ENCODE peak calls at places on chromosomes 2 and 18, in six cellular contexts. B is left ventricle myocardium inferior; D is GM23248; R is CD8-positive, alpha-beta memory T cell; V is MM.1S; T is NT2/D1. O is an unnamed sample. For H3K4me1, the result is how much of the 10 kb centered on the place peaks cover.

GRCh38 chr2:79040967-79041582 is 15.6 kb downstream of the REG3G start:
- DNase-seq in B (no peak), D (peak), R (no peak), V (peak), T (peak), O (no peak)

GRCh38 chr2:191049728-191050639 is 36.0 kb upstream of the STAT1 start:
- DNase-seq in B (no peak), D (peak), R (no peak), V (no peak), T (no peak), O (no peak)

GRCh38 chr2:147294825-147295392 is 549.9 kb upstream of the ACVR2A start:
- DNase-seq in B (no peak), D (no peak), R (no peak), V (no peak), T (no peak), O (no peak)

GRCh38 chr2:108988796-108989713 is at the start of gene EDAR:
- DNase-seq in B (peak), D (peak), R (no peak), V (peak), T (peak), O (peak)

GRCh38 chr2:128196026-128196822 is 105.2 kb downstream of the UGGT1 start:
- DNase-seq in B (no peak), D (no peak), R (no peak), V (no peak), T (no peak), O (no peak)

GRCh38 chr2:27914046-27914792 is 23.7 kb downstream of the BABAM2 start:
- DNase-seq in B (no peak), D (peak), R (no peak), V (no peak), T (no peak), O (no peak)

GRCh38 chr2:130977461-130978050 is 115.7 kb downstream of the FAM168B start:
- DNase-seq in B (no peak), D (no peak), R (no peak), V (no peak), T (no peak), O (no peak)

GRCh38 chr2:237861875-237862527 is 2.6 kb downstream of the RAMP1 start:
- DNase-seq in B (no peak), D (peak), R (no peak), V (no peak), T (no peak), O (no peak)

GRCh38 chr2:10428355-10428754 is 19.8 kb downstream of the ODC1 start:
- DNase-seq in B (no peak), D (no peak), R (no peak), V (no peak), T (no peak), O (no peak)

GRCh38 chr18:21069468-21069867 is 42.1 kb downstream of the ROCK1 start:
- DNase-seq in B (no peak), D (no peak), R (no peak), V (no peak), T (no peak), O (no peak)

GRCh38 chr2:98037666-98038339 is 42.1 kb upstream of the TMEM131 start:
- DNase-seq in B (no peak), D (no peak), R (no peak), V (no peak), T (no peak), O (no peak)

GRCh38 chr2:68225119-68225632 is 27.2 kb downstream of the PPP3R1 start:
- DNase-seq in B (no peak), D (peak), R (peak), V (peak), T (peak), O (peak)

GRCh38 chr18:74598350-74599001 is 806 bp downstream of the ZNF407 start:
- DNase-seq in B (peak), D (peak), R (peak), V (peak), T (peak), O (peak)

GRCh38 chr2:106189764-106190468 is 4.2 kb downstream of the UXS1 start:
- DNase-seq in B (no peak), D (peak), R (no peak), V (no peak), T (no peak), O (no peak)

GRCh38 chr2:200242553-200242952 is 63.9 kb upstream of the SPATS2L start:
- DNase-seq in B (no peak), D (no peak), R (no peak), V (no peak), T (no peak), O (no peak)

GRCh38 chr2:178819992-178820391 is 12.8 kb upstream of the TTN start:
- DNase-seq in B (no peak), D (no peak), R (no peak), V (peak), T (no peak), O (peak)

GRCh38 chr18:7393080-7393479 is 162.2 kb downstream of the LRRC30 start:
- DNase-seq in B (no peak), D (no peak), R (no peak), V (no peak), T (no peak), O (no peak)
- H3K4me1 ChIP-seq in B (under half), D (under half), R (under half), V (under half), T (under half), O (under half)

GRCh38 chr18:14098428-14098827 is 33.8 kb downstream of the ZNF519 start:
- DNase-seq in B (no peak), D (no peak), R (no peak), V (no peak), T (no peak), O (no peak)
- H3K4me3 ChIP-seq in B (no peak), D (no peak), R (no peak), V (no peak), T (no peak), O (no peak)

DNA sequence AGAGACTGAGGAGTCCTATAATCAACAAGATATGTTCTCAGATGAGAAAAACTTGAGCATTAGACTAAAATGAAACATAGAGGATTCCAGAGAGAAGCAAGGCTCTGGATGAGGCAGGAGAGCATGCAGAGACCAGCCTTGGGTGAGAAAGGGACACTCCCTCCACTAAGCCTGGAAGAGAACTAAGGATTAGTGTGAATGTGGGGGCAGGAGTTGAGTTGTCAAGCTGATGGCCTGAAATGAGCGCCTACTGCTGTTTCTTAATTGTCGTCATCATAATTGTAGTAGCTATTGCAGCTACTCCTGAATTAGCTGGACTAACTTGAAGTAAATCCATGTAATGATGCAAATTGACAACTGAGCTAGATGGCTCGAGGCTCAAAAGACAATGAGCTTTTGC is 114.1 kb downstream of the PKP4 start:
- DNase-seq in B (no peak), D (no peak), R (no peak), V (no peak), T (no peak), O (no peak)
- H3K4me1 ChIP-seq in B (under half), D (under half), R (under half), V (under half), T (under half), O (under half)

GRCh38 chr18:814300-815084 is 2.5 kb upstream of the YES1 start:
- DNase-seq in B (no peak), D (no peak), R (no peak), V (no peak), T (no peak), O (no peak)

GRCh38 chr18:813405-814071 is 1.5 kb upstream of the YES1 start:
- DNase-seq in B (no peak), D (no peak), R (no peak), V (no peak), T (no peak), O (no peak)

GRCh38 chr18:812123-812672 is at the start of gene YES1:
- DNase-seq in B (peak), D (peak), R (peak), V (peak), T (no peak), O (peak)

GRCh38 chr18:811192-812122 is 585 bp downstream of the YES1 start:
- DNase-seq in B (peak), D (peak), R (no peak), V (no peak), T (no peak), O (no peak)

DNA sequence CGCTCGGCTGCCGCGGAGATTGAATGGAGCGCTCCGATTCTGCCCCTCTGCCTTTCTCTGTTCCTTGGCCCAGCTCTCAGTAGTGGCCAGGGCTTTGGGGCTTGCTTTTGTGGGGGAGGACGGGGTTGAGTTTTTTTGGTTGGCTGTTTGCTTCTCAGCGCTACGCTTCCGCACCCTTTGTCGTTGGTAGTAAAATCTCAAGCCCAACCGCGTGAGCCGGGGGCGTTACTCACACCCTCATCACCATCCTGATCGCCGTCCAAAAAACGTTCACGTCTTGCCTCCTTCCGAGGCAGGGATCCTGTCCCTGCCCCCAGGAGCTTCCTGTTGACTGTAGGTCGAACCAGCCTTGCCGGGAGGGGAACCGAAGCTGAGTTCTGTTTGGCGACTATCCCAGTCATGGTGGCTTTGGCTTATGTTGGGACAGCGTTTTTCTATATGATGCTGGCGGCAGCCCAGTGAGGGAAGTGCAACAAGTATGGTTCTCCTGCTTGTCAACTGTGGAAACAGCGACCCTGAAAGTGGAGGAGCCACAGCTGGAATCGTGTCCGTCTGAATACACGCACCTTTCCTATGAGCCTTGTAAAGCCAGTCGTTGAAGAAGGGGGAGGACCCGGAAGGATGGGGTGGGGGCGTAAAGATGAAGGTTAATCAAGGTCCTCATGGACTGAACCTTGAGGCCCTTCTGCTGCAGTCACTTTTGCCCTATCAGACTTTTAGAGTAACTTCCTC is 797 bp upstream of the YES1 start:
- DNase-seq in B (peak), D (peak), R (peak), V (peak), T (no peak), O (peak)
- H3K4me3 ChIP-seq in B (peak), D (peak), R (peak), V (peak), T (peak), O (peak)

GRCh38 chr2:64770137-64770780 is 116.5 kb upstream of the SERTAD2 start:
- DNase-seq in B (no peak), D (peak), R (no peak), V (no peak), T (no peak), O (no peak)

GRCh38 chr2:64766841-64767669 is 113.3 kb upstream of the SERTAD2 start:
- DNase-seq in B (no peak), D (peak), R (no peak), V (peak), T (no peak), O (no peak)

GRCh38 chr2:64769392-64770044 is 115.8 kb upstream of the SERTAD2 start:
- DNase-seq in B (no peak), D (no peak), R (no peak), V (no peak), T (no peak), O (no peak)

GRCh38 chr2:64768426-64769033 is 114.8 kb upstream of the SERTAD2 start:
- DNase-seq in B (no peak), D (no peak), R (no peak), V (no peak), T (no peak), O (no peak)

GRCh38 chr2:64767670-64768425 is 114.1 kb upstream of the SERTAD2 start:
- DNase-seq in B (peak), D (peak), R (peak), V (peak), T (peak), O (peak)
- H3K4me1 ChIP-seq in B (half or more), D (under half), R (under half), V (under half), T (under half), O (under half)

DNA sequence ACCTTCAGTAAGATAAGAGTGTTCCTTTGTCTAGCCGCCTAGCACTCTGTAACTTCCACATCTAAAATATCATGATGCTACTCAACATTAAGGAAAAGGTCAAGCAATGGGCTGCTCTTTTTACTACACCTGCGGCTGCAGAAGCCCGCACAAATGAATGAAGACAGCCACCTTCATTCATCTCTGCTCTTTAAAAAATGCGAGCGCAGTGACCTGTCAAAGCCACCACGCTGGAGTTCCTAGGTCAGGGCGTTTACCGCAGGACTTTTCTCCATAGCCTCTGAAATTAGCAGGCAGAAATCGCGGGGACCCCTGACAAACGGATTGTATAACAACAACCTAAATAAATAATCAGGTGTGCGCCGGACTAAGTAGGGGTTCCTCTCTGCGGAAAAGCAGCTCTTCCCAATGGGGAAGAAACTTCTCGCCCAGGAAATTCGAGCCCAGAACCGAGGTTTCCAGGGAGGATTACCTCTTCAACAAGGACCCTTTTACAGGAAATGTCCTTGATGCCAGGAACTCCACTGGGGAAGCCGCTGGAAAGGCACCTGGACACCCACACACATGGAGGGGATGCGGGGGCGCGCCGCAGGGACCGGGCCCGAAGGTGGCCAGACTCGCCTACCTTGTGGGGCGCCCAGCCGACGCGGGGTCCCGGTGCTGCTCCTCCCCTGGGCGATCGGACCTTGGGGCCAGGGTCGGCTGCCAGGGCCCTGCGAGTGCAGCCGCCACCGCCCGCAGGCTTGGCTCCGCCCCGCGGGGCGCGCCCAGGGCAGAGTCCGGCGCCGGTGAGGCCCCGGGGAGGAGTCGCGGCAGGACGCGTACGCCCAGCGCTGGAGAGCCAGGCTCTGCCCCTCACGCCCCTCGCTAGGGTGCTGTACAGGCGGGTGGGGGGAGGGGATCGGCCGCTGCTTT is at the start of gene CCDC68:
- DNase-seq in B (peak), D (peak), R (no peak), V (no peak), T (no peak), O (no peak)
- H3K4me3 ChIP-seq in B (peak), D (peak), R (no peak), V (no peak), T (no peak), O (no peak)

DNA sequence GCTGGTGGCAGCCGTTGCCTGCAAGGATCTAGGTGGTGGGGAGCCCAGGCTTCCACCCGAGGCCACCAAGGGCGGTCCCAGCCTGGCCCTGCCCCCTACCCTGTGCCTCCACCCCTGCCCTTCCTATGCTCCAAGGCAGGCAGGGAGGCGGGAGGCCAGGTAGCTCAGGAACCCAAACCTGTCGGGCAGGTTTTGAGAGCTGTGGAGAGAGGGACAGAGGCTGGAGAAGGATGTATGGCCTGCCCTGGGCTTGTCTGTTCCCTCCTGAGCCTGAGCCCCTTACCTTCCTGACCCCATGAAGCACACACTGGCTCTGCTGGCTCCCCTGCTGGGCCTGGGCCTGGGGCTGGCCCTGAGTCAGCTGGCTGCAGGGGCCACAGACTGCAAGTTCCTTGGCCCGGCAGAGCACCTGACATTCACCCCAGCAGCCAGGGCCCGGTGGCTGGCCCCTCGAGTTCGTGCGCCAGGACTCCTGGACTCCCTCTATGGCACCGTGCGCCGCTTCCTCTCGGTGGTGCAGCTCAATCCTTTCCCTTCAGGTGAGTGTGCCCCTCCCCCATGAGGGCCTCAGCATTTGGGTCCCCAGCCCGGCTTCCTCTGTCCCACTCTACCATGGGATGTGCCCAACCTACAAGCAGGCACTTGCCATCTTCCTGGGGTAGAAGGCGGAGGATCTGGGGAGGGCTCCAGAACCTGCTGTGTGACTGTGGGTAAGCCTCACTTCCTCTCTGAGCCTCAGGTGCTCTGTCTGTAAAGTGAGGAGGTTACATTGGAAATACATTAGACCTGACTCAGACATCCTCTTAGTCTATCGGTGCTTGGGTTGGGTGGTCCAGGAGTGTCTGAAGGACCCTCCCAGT is at the start of gene PROM2:
- DNase-seq in B (no peak), D (no peak), R (no peak), V (no peak), T (no peak), O (no peak)
- H3K4me1 ChIP-seq in B (under half), D (under half), R (under half), V (under half), T (under half), O (under half)

GRCh38 chr18:79497638-79498081 is 101.9 kb downstream of the NFATC1 start:
- DNase-seq in B (no peak), D (no peak), R (no peak), V (no peak), T (no peak), O (no peak)
- H3K4me3 ChIP-seq in B (no peak), D (no peak), R (no peak), V (no peak), T (no peak), O (no peak)